ENCODE peak calls at places on chromosomes 13 and 19, in five cellular contexts. S, G, E, W and R are unnamed samples.
A peak's percentile ranks its signal among the peaks of the same experiment; 100 is the strongest.

GRCh38 chr19:30224689-30225606 is 147.2 kb upstream of the ZNF536 start:
- DNase-seq in S (no peak), G (peak; percentile 46), E (peak; percentile 13), W (no peak), R (peak; percentile 14)

GRCh38 chr19:42149447-42150202 is 17.4 kb upstream of the POU2F2 start:
- DNase-seq in S (no peak), G (no peak), E (no peak), W (no peak), R (no peak)

GRCh38 chr19:44582581-44583265 is 30.6 kb upstream of the IGSF23 start:
- DNase-seq in S (peak; percentile 62), G (no peak), E (peak; percentile 51), W (no peak), R (peak; percentile 8)

GRCh38 chr19:7916908-7917291 is 2.3 kb downstream of the TGFBR3L start:
- DNase-seq in S (no peak), G (no peak), E (no peak), W (no peak), R (no peak)

GRCh38 chr13:91141619-91142061 is 205.8 kb upstream of the MIR17HG start:
- DNase-seq in S (no peak), G (no peak), E (no peak), W (no peak), R (no peak)

GRCh38 chr19:39710333-39710890 is 6.1 kb downstream of the LGALS14 start:
- DNase-seq in S (no peak), G (no peak), E (no peak), W (no peak), R (no peak)

GRCh38 chr19:7216373-7216902 is 77.8 kb downstream of the INSR start:
- DNase-seq in S (no peak), G (no peak), E (peak; percentile 52), W (no peak), R (no peak)

GRCh38 chr19:7772752-7773291 is 9.8 kb downstream of the CLEC4M start:
- DNase-seq in S (no peak), G (no peak), E (peak; percentile 44), W (no peak), R (no peak)

GRCh38 chr13:112702983-112703379 is 13.1 kb downstream of the ATP11A start:
- DNase-seq in S (no peak), G (no peak), E (no peak), W (no peak), R (no peak)

GRCh38 chr19:43450545-43450997 is 14.8 kb downstream of the LYPD3 start:
- DNase-seq in S (no peak), G (no peak), E (no peak), W (peak; percentile 60), R (no peak)

GRCh38 chr19:16263115-16263839 is 61.3 kb upstream of the KLF2 start:
- DNase-seq in S (no peak), G (no peak), E (no peak), W (no peak), R (no peak)

GRCh38 chr19:5718032-5718578 is 1.8 kb downstream of the LONP1 start:
- DNase-seq in S (no peak), G (no peak), E (peak; percentile 75), W (peak; percentile 27), R (no peak)

GRCh38 chr19:29837448-29837961 is 25.7 kb downstream of the CCNE1 start:
- DNase-seq in S (no peak), G (no peak), E (peak; percentile 56), W (no peak), R (no peak)

GRCh38 chr13:108220042-108220441 is 1.9 kb downstream of the ABHD13 start:
- DNase-seq in S (peak; percentile 46), G (no peak), E (no peak), W (no peak), R (peak; percentile 42)

GRCh38 chr19:11401808-11402543 is 17.1 kb downstream of the RGL3 start:
- DNase-seq in S (peak; percentile 17), G (no peak), E (no peak), W (no peak), R (no peak)

GRCh38 chr19:42078538-42079275 is 2.7 kb downstream of the ZNF574 start:
- DNase-seq in S (no peak), G (no peak), E (no peak), W (no peak), R (no peak)

GRCh38 chr19:49837009-49837310 is 14.0 kb upstream of the PTOV1 start:
- DNase-seq in S (no peak), G (no peak), E (no peak), W (peak; percentile 43), R (no peak)

GRCh38 chr19:40813182-40813581 is 14.2 kb downstream of the EGLN2 start:
- DNase-seq in S (no peak), G (no peak), E (no peak), W (no peak), R (peak; percentile 95)

GRCh38 chr19:39544920-39545319 is 5.0 kb upstream of the EID2 start:
- DNase-seq in S (no peak), G (no peak), E (no peak), W (no peak), R (no peak)

GRCh38 chr13:77831870-77832269 is 86.8 kb downstream of the EDNRB start:
- DNase-seq in S (no peak), G (no peak), E (no peak), W (no peak), R (no peak)

GRCh38 chr13:100818706-100819105 is 144.1 kb upstream of the TMTC4 start:
- DNase-seq in S (no peak), G (no peak), E (no peak), W (peak; percentile 7), R (peak; percentile 22)

GRCh38 chr13:99648905-99649304 is 147.6 kb downstream of the TM9SF2 start:
- DNase-seq in S (no peak), G (no peak), E (no peak), W (no peak), R (no peak)